ENCODE peak calls at places on chromosomes 7 and 10, in four cellular contexts. J, T, C and D are unnamed samples.

GRCh38 chr7:27116962-27117686 is 13.4 kb downstream of the HOXA4 start:
- DNase-seq in J (no peak), T (no peak), C (no peak), D (no peak)

GRCh38 chr10:131729938-131730660 is 170.7 kb upstream of the PPP2R2D start:
- DNase-seq in J (no peak), T (no peak), C (no peak), D (no peak)

GRCh38 chr7:150382844-150383225 is 3.7 kb downstream of the ZNF775 start:
- DNase-seq in J (no peak), T (no peak), C (no peak), D (no peak)

GRCh38 chr10:96850825-96851224 is 18.7 kb downstream of the LCOR start:
- DNase-seq in J (peak; percentile 47), T (no peak), C (no peak), D (no peak)

GRCh38 chr7:128814496-128814895 is 15.7 kb upstream of the FLNC start:
- DNase-seq in J (no peak), T (no peak), C (no peak), D (no peak)

GRCh38 chr10:14838582-14839304 is 637 bp downstream of the HSPA14 start:
- DNase-seq in J (no peak), T (no peak), C (peak; percentile 33), D (no peak)

GRCh38 chr7:27245798-27246691 is 3.4 kb downstream of the EVX1 start:
- DNase-seq in J (no peak), T (peak; percentile 15), C (no peak), D (no peak)

GRCh38 chr7:117715784-117716445 is 157.3 kb downstream of the CTTNBP2 start:
- DNase-seq in J (peak; percentile 72), T (peak; percentile 30), C (no peak), D (peak; percentile 2)

GRCh38 chr7:3551536-3551935 is 250.5 kb downstream of the SDK1 start:
- DNase-seq in J (no peak), T (no peak), C (no peak), D (no peak)

GRCh38 chr10:514137-514671 is 175.3 kb downstream of the DIP2C start:
- DNase-seq in J (no peak), T (peak; percentile 86), C (no peak), D (peak; percentile 93)

GRCh38 chr7:95102662-95103061 is 195.3 kb downstream of the PPP1R9A start:
- DNase-seq in J (peak; percentile 87), T (no peak), C (no peak), D (no peak)

GRCh38 chr10:108187396-108188012 is 1023.0 kb upstream of the SORCS1 start:
- DNase-seq in J (peak; percentile 60), T (no peak), C (no peak), D (no peak)

GRCh38 chr7:71135663-71136062 is 3.7 kb downstream of the GALNT17 start:
- DNase-seq in J (no peak), T (no peak), C (no peak), D (no peak)

GRCh38 chr10:31816318-31816717 is 112.3 kb downstream of the ARHGAP12 start:
- DNase-seq in J (no peak), T (no peak), C (no peak), D (no peak)

GRCh38 chr7:51316666-51317581 is at the start of gene COBL:
- DNase-seq in J (peak; percentile 29), T (no peak), C (no peak), D (no peak)

GRCh38 chr7:38244516-38244915 is 28.9 kb downstream of the TARP start:
- DNase-seq in J (no peak), T (no peak), C (no peak), D (no peak)

GRCh38 chr7:111384065-111384891 is 178.0 kb downstream of the IMMP2L start:
- DNase-seq in J (peak; percentile 73), T (no peak), C (no peak), D (no peak)

GRCh38 chr7:25656581-25657026 is 428.3 kb upstream of the NPVF start:
- DNase-seq in J (no peak), T (peak; percentile 59), C (no peak), D (no peak)

GRCh38 chr7:44048031-44048795 is 3.7 kb downstream of the DBNL start:
- DNase-seq in J (no peak), T (no peak), C (no peak), D (no peak)

GRCh38 chr7:149444260-149444659 is 16.6 kb downstream of the ZNF777 start:
- DNase-seq in J (no peak), T (no peak), C (no peak), D (no peak)

GRCh38 chr7:325051-325798 is 35.3 kb downstream of the FOXL3 start:
- DNase-seq in J (no peak), T (no peak), C (no peak), D (no peak)

GRCh38 chr7:50687575-50688261 is 95.0 kb downstream of the GRB10 start:
- DNase-seq in J (no peak), T (no peak), C (no peak), D (no peak)

GRCh38 chr10:69452676-69453415 is 1.6 kb downstream of the TSPAN15 start:
- DNase-seq in J (peak; percentile 63), T (no peak), C (no peak), D (no peak)

GRCh38 chr7:36192050-36192824 is 39.2 kb downstream of the EEPD1 start:
- DNase-seq in J (no peak), T (no peak), C (no peak), D (no peak)

GRCh38 chr7:79298145-79298760 is 155.2 kb downstream of the MAGI2 start:
- DNase-seq in J (peak; percentile 77), T (peak; percentile 30), C (no peak), D (peak; percentile 35)

GRCh38 chr7:105256621-105257283 is 132.0 kb downstream of the SRPK2 start:
- DNase-seq in J (no peak), T (no peak), C (no peak), D (no peak)

GRCh38 chr7:31939076-31939475 is 131.1 kb downstream of the PDE1C start:
- DNase-seq in J (peak; percentile 47), T (no peak), C (no peak), D (no peak)

GRCh38 chr7:41222704-41223103 is 480.2 kb downstream of the INHBA start:
- DNase-seq in J (peak; percentile 74), T (no peak), C (no peak), D (no peak)

GRCh38 chr10:78952686-78953085 is 116.1 kb upstream of the ZMIZ1 start:
- DNase-seq in J (no peak), T (no peak), C (no peak), D (no peak)

GRCh38 chr10:49569031-49569765 is 30.3 kb upstream of the ERCC6 start:
- DNase-seq in J (peak; percentile 39), T (no peak), C (no peak), D (no peak)

GRCh38 chr7:50379082-50379481 is 71.1 kb downstream of the FIGNL1 start:
- DNase-seq in J (peak; percentile 46), T (peak; percentile 96), C (no peak), D (peak; percentile 9)

GRCh38 chr7:133429371-133429770 is 176.5 kb downstream of the EXOC4 start:
- DNase-seq in J (no peak), T (no peak), C (no peak), D (no peak)

GRCh38 chr10:61492596-61492995 is 39.4 kb upstream of the TMEM26 start:
- DNase-seq in J (no peak), T (no peak), C (no peak), D (no peak)

GRCh38 chr7:27170936-27171635 is 3.0 kb downstream of the HOXA10 start:
- DNase-seq in J (peak; percentile 63), T (no peak), C (no peak), D (no peak)

GRCh38 chr10:103915794-103916193 is 2.2 kb downstream of the STN1 start:
- DNase-seq in J (peak; percentile 22), T (no peak), C (no peak), D (no peak)

GRCh38 chr7:45682358-45682735 is 108.2 kb downstream of the ADCY1 start:
- DNase-seq in J (no peak), T (no peak), C (no peak), D (no peak)